ENCODE peak calls at places on chromosomes 11 and 22, in eight cellular contexts. B is psoas muscle; V is anterior cingulate cortex; U is GM23248; N is CD4-positive, alpha-beta T cell; M is HEK293T; D is A549; Q is activated CD4-positive, alpha-beta T cell treated with anti-CD3 and anti-CD28 coated beads, Interleukin-2, amount 50 U/mL, for 48 hours. G is an unnamed sample.

GRCh38 chr11:44823006-44823405 is 96.2 kb downstream of the TSPAN18 start:
- DNase-seq in B (no peak), V (no peak), U (peak; percentile 52), N (no peak), M (no peak), D (peak; percentile 28), Q (peak; percentile 8), G (no peak)

GRCh38 chr11:1375161-1375954 is 14.4 kb upstream of the BRSK2 start:
- DNase-seq in B (no peak), V (no peak), U (no peak), N (no peak), M (no peak), D (no peak), Q (no peak), G (no peak)

GRCh38 chr11:68093565-68093964 is 27.6 kb downstream of the CHKA start:
- DNase-seq in B (no peak), V (no peak), U (no peak), N (no peak), M (no peak), D (no peak), Q (no peak), G (no peak)

GRCh38 chr11:26045082-26045481 is 286.8 kb upstream of the ANO3 start:
- DNase-seq in B (no peak), V (no peak), U (no peak), N (no peak), M (no peak), D (no peak), Q (no peak), G (no peak)

GRCh38 chr22:33427461-33427860 is 369.3 kb upstream of the SYN3 start:
- DNase-seq in B (no peak), V (no peak), U (no peak), N (no peak), M (no peak), D (no peak), Q (no peak), G (no peak)

GRCh38 chr22:16844529-16844928 is 19.3 kb upstream of the XKR3 start:
- DNase-seq in B (no peak), V (no peak), U (no peak), N (no peak), M (no peak), D (no peak), Q (no peak), G (no peak)

GRCh38 chr11:86559311-86559945 is 113.0 kb downstream of the ME3 start:
- DNase-seq in B (peak; percentile 53), V (no peak), U (peak; percentile 79), N (no peak), M (no peak), D (no peak), Q (no peak), G (peak; percentile 52)

GRCh38 chr11:75450236-75450635 is 17.2 kb upstream of the KLHL35 start:
- DNase-seq in B (no peak), V (no peak), U (no peak), N (no peak), M (no peak), D (no peak), Q (no peak), G (no peak)

GRCh38 chr11:119144825-119145476 is 3.9 kb upstream of the ABCG4 start:
- DNase-seq in B (peak; percentile 66), V (no peak), U (peak; percentile 81), N (no peak), M (peak; percentile 87), D (peak; percentile 81), Q (peak; percentile 42), G (peak; percentile 44)

GRCh38 chr11:71491531-71492329 is 35.3 kb upstream of the KRTAP5-7 start:
- DNase-seq in B (no peak), V (no peak), U (no peak), N (no peak), M (no peak), D (no peak), Q (no peak), G (no peak)

GRCh38 chr11:86101941-86102407 is 33.1 kb upstream of the PICALM start:
- DNase-seq in B (no peak), V (no peak), U (peak; percentile 74), N (no peak), M (no peak), D (peak; percentile 47), Q (no peak), G (no peak)

GRCh38 chr22:29947410-29948387 is 64.7 kb downstream of the MTMR3 start:
- DNase-seq in B (no peak), V (no peak), U (peak; percentile 63), N (no peak), M (no peak), D (no peak), Q (no peak), G (no peak)

G was measured in SW 1271.